ENCODE peak calls at places on chromosome X, in five cellular contexts. One of them, this sample, is unnamed.

GRCh38 chrX:38008658-38009057 is 2.3 kb downstream of the SYTL5 start:
- DNase-seq in IMR-90: no peak
- DNase-seq in GM12878: no peak
- DNase-seq in HepG2: no peak
- DNase-seq in A549: no peak
- DNase-seq in this sample: no peak

GRCh38 chrX:120560405-120560841 is 339 bp downstream of the CUL4B start:
- DNase-seq in GM12878: no peak
- DNase-seq in A549: no peak
- DNase-seq in IMR-90: peak; percentile 39
- DNase-seq in HepG2: peak; percentile 32
- DNase-seq in this sample: no peak

GRCh38 chrX:27565992-27566391 is 24.2 kb upstream of the DCAF8L2 start:
- DNase-seq in GM12878: no peak
- DNase-seq in HepG2: peak; percentile 88
- DNase-seq in IMR-90: peak; percentile 70
- DNase-seq in A549: no peak
- DNase-seq in this sample: no peak

GRCh38 chrX:1380672-1381233 is 11.2 kb downstream of the SLC25A6 start:
- DNase-seq in GM12878: no peak
- DNase-seq in A549: no peak
- DNase-seq in HepG2: no peak
- DNase-seq in IMR-90: no peak
- DNase-seq in this sample: no peak

GRCh38 chrX:150690126-150690525 is 3.1 kb upstream of the MTMR1 start:
- DNase-seq in A549: no peak
- DNase-seq in HepG2: no peak
- DNase-seq in IMR-90: peak; percentile 92
- DNase-seq in GM12878: no peak
- DNase-seq in this sample: no peak

GRCh38 chrX:25084446-25084845 is 68.7 kb upstream of the ARX start:
- DNase-seq in A549: no peak
- DNase-seq in IMR-90: no peak
- DNase-seq in HepG2: no peak
- DNase-seq in GM12878: no peak
- DNase-seq in this sample: no peak

GRCh38 chrX:24260827-24261550 is 52.9 kb downstream of the SUPT20HL2 start:
- DNase-seq in GM12878: no peak
- DNase-seq in HepG2: no peak
- DNase-seq in IMR-90: peak; percentile 47
- DNase-seq in A549: no peak
- DNase-seq in this sample: no peak

GRCh38 chrX:40153335-40154221 is 55.8 kb upstream of the BCOR start:
- DNase-seq in IMR-90: no peak
- DNase-seq in A549: peak; percentile 35
- DNase-seq in GM12878: no peak
- DNase-seq in HepG2: no peak
- DNase-seq in this sample: no peak

GRCh38 chrX:31012509-31013025 is 59.3 kb downstream of the FTHL17 start:
- DNase-seq in GM12878: no peak
- DNase-seq in A549: no peak
- DNase-seq in IMR-90: no peak
- DNase-seq in HepG2: peak; percentile 9
- DNase-seq in this sample: no peak

GRCh38 chrX:107574711-107575110 is 53.6 kb upstream of the PRPS1 start:
- DNase-seq in GM12878: no peak
- DNase-seq in HepG2: no peak
- DNase-seq in A549: no peak
- DNase-seq in IMR-90: peak; percentile 71
- DNase-seq in this sample: no peak
- TF ChIP-seq BHLHE40 in GM12878: no peak
- TF ChIP-seq BHLHE40 in HepG2: no peak
- TF ChIP-seq BHLHE40 in A549: no peak
- TF ChIP-seq BHLHE40 in IMR-90: no peak
- TF ChIP-seq BHLHE40 in this sample: no peak

DNA sequence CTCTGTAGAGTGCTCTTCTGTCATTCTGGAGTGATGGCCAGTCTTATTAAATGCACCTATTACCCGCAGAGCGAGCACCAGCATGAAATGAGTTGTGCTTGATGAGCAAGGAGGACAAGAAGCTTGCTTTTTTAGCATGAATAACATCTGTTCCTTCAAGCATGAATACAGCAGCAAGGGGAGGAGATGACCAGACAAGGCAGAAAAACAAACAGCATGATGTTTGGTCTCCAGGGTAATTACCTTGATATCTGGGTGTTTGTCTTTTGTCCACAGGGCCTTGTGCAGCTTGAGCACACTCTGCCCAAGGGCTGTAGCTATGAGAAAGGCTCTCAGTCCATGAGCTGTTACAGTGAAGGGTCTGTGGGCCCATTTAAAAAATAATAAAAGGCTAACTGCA is 324.8 kb upstream of the DDX53 start:
- DNase-seq in A549: no peak
- DNase-seq in IMR-90: no peak
- DNase-seq in HepG2: no peak
- DNase-seq in GM12878: no peak
- DNase-seq in this sample: no peak
- TF ChIP-seq BHLHE40 in A549: no peak
- TF ChIP-seq BHLHE40 in IMR-90: no peak
- TF ChIP-seq BHLHE40 in HepG2: no peak
- TF ChIP-seq BHLHE40 in GM12878: no peak
- TF ChIP-seq BHLHE40 in this sample: no peak

DNA sequence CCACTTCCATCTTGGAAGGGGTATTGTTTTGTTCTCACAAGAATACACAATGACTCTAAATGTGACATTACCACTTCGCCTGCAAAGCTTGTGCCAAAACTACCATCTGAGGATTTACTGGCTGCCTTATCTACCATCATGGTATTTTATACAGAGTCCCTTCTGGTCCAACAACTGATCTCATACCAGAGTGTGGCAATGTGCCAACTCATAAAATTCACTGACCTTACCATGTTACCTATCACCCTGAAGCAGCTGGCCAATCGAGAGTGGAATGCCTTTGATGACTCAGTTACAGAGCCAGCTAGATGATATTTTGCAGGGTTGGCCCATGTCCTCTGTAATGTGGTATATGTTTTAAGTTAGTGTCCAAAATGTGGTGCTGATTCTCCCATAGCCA is 3.8 kb upstream of the SERPINA7 start:
- DNase-seq in A549: no peak
- DNase-seq in IMR-90: no peak
- DNase-seq in HepG2: no peak
- DNase-seq in GM12878: no peak
- DNase-seq in this sample: no peak
- TF ChIP-seq BHLHE40 in A549: no peak
- TF ChIP-seq BHLHE40 in IMR-90: no peak
- TF ChIP-seq BHLHE40 in HepG2: no peak
- TF ChIP-seq BHLHE40 in GM12878: no peak
- TF ChIP-seq BHLHE40 in this sample: no peak

GRCh38 chrX:129585691-129586090 is 45.6 kb downstream of the OCRL start:
- DNase-seq in GM12878: no peak
- DNase-seq in A549: no peak
- DNase-seq in IMR-90: peak; percentile 46
- DNase-seq in HepG2: peak; percentile 83
- DNase-seq in this sample: no peak

GRCh38 chrX:129593137-129593536 is 53.1 kb downstream of the OCRL start:
- DNase-seq in GM12878: no peak
- DNase-seq in A549: no peak
- DNase-seq in IMR-90: peak; percentile 37
- DNase-seq in HepG2: no peak
- DNase-seq in this sample: no peak

GRCh38 chrX:129594781-129595180 is 54.7 kb downstream of the OCRL start:
- DNase-seq in HepG2: no peak
- DNase-seq in IMR-90: no peak
- DNase-seq in A549: no peak
- DNase-seq in GM12878: no peak
- DNase-seq in this sample: no peak

GRCh38 chrX:129586446-129586845 is 46.4 kb downstream of the OCRL start:
- DNase-seq in GM12878: no peak
- DNase-seq in A549: no peak
- DNase-seq in HepG2: peak; percentile 32
- DNase-seq in IMR-90: no peak
- DNase-seq in this sample: no peak

DNA sequence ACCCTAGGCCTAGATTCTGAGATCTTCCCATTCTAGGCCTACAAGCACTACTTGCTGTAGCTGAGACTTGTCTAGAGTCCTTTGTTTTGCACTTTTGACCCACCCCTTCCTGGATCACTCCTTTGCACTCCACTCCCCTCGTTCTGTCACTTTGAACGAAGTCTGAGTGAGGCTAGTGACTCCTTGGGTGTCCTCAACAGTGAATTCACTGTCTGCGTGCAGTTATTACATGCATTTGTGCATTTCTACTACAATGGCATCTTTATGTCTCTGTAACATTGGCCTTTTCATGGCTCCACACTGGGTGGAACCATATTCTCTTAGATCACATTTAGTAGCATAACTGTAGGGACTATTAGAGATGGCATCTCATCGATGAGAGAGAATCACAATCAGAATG is 50.5 kb downstream of the OCRL start:
- DNase-seq in HepG2: no peak
- DNase-seq in GM12878: no peak
- DNase-seq in IMR-90: no peak
- DNase-seq in A549: no peak
- DNase-seq in this sample: no peak
- TF ChIP-seq BHLHE40 in HepG2: no peak
- TF ChIP-seq BHLHE40 in GM12878: no peak
- TF ChIP-seq BHLHE40 in IMR-90: no peak
- TF ChIP-seq BHLHE40 in A549: no peak
- TF ChIP-seq BHLHE40 in this sample: no peak

GRCh38 chrX:155094468-155095061 is 23.3 kb downstream of the BRCC3 start:
- DNase-seq in HepG2: peak; percentile 20
- DNase-seq in GM12878: no peak
- DNase-seq in A549: no peak
- DNase-seq in IMR-90: peak; percentile 21
- DNase-seq in this sample: peak; percentile 27
- TF ChIP-seq BHLHE40 in HepG2: no peak
- TF ChIP-seq BHLHE40 in GM12878: no peak
- TF ChIP-seq BHLHE40 in A549: no peak
- TF ChIP-seq BHLHE40 in IMR-90: no peak
- TF ChIP-seq BHLHE40 in this sample: no peak

This sample was measured in HEK293T.